ENCODE peak calls at places on chromosomes 13 and 19, in five cellular contexts. N is IMR-90, H is endothelial cell, O is heart left ventricle, V is K562. C is an unnamed sample.

GRCh38 chr19:1389033-1389940 is 5.6 kb downstream of the NDUFS7 start:
- DNase-seq in O (no peak), N (no peak), H (no peak), V (no peak), C (no peak)

GRCh38 chr13:32587774-32588165 is 1.5 kb downstream of the PDS5B start:
- DNase-seq in V (no peak), N (peak), O (no peak), H (no peak), C (no peak)

GRCh38 chr13:111973186-111974064 is 93.5 kb upstream of the SOX1 start:
- DNase-seq in N (no peak), V (no peak), H (no peak), O (no peak), C (no peak)

GRCh38 chr13:38430761-38431160 is 81.1 kb downstream of the UFM1 start:
- DNase-seq in V (no peak), N (no peak), O (no peak), H (no peak), C (no peak)

GRCh38 chr19:17348700-17349099 is 11.3 kb downstream of the GTPBP3 start:
- DNase-seq in V (no peak), O (peak), H (peak), N (peak), C (no peak)

GRCh38 chr19:39671739-39672363 is 16.1 kb downstream of the LGALS16 start:
- DNase-seq in V (peak), H (peak), N (peak), O (no peak), C (no peak)

GRCh38 chr13:98390086-98390697 is 186.7 kb downstream of the STK24 start:
- DNase-seq in O (peak), V (no peak), H (no peak), N (peak), C (no peak)

GRCh38 chr19:12751635-12752034 is at the start of gene BEST2:
- DNase-seq in V (no peak), N (no peak), H (no peak), O (no peak), C (no peak)

GRCh38 chr13:67227131-67227983 is 2.8 kb downstream of the PCDH9 start:
- DNase-seq in H (no peak), V (no peak), O (no peak), N (no peak), C (no peak)

GRCh38 chr13:78147905-78148304 is 229.3 kb upstream of the EDNRB start:
- DNase-seq in N (peak), O (no peak), H (no peak), V (no peak), C (no peak)

GRCh38 chr19:35327642-35328041 is 1.3 kb upstream of the CD22 start:
- DNase-seq in V (peak), N (no peak), O (no peak), H (no peak), C (no peak)

GRCh38 chr13:44668707-44669106 is 92.6 kb upstream of the TSC22D1 start:
- DNase-seq in V (no peak), O (no peak), H (no peak), N (peak), C (no peak)

GRCh38 chr13:32811297-32811800 is 204.9 kb upstream of the KL start:
- DNase-seq in N (no peak), O (no peak), V (no peak), H (no peak), C (no peak)

GRCh38 chr13:44402902-44403719 is 29.5 kb downstream of the SERP2 start:
- DNase-seq in H (no peak), V (no peak), O (no peak), N (no peak), C (no peak)

GRCh38 chr13:52006491-52007245 is 4.6 kb downstream of the ATP7B start:
- DNase-seq in V (no peak), N (no peak), H (no peak), O (no peak), C (no peak)

GRCh38 chr19:27777726-27778125 is 1435.2 kb downstream of the UQCRFS1 start:
- DNase-seq in V (no peak), H (no peak), N (no peak), O (no peak), C (no peak)

GRCh38 chr19:36421749-36422481 is 3.5 kb upstream of the ZFP82 start:
- DNase-seq in V (no peak), H (no peak), N (no peak), O (peak), C (no peak)

GRCh38 chr19:40933025-40933424 is 51.0 kb upstream of the CYP2A7 start:
- DNase-seq in V (peak), O (no peak), N (no peak), H (no peak), C (no peak)

GRCh38 chr19:39692166-39692565 is 12.1 kb upstream of the LGALS14 start:
- DNase-seq in H (no peak), V (no peak), N (no peak), O (no peak), C (no peak)

GRCh38 chr19:7888145-7888825 is at the start of gene LRRC8E:
- DNase-seq in O (no peak), V (peak), H (peak), N (peak), C (peak)

GRCh38 chr13:36981156-36981743 is 17.9 kb downstream of the ALG5 start:
- DNase-seq in V (peak), H (no peak), O (no peak), N (peak), C (no peak)

GRCh38 chr13:87120476-87120875 is 550.7 kb upstream of the SLITRK5 start:
- DNase-seq in O (no peak), H (no peak), V (no peak), N (peak), C (no peak)

GRCh38 chr19:48982280-48982679 is 10.8 kb downstream of the GYS1 start:
- DNase-seq in N (no peak), V (no peak), O (no peak), H (no peak), C (no peak)

GRCh38 chr19:46821512-46822359 is 28.9 kb downstream of the AP2S1 start:
- DNase-seq in O (no peak), V (no peak), H (no peak), N (no peak), C (no peak)

GRCh38 chr19:7348587-7349230 is at the start of gene ARHGEF18:
- DNase-seq in V (no peak), N (no peak), O (no peak), H (no peak), C (no peak)

GRCh38 chr13:41284512-41285288 is 21.3 kb upstream of the MTRF1 start:
- DNase-seq in N (peak), V (no peak), H (no peak), O (no peak), C (no peak)

DNA sequence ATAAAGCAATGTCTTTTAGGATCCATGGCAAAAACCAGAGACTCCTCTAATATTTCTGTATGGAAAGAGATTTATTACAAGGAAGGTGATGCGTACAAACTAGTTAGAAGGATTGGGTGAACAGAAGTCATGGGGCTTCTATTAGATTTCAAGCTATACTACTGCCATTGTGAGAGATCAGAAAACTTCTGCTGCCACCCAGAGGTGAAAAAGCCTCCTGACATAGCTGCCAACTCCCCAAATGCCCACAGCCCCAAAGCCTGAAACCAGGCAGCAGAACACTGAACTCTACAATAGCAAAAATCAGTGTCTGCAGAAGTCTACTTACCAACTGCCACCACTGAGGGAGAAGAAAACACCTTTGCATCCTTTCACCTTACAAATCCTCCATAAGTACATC is 379.0 kb upstream of the MIR17HG start:
- DNase-seq in N (no peak), V (no peak), O (no peak), H (peak), C (no peak)
- TF ChIP-seq CTCF in N (no peak), V (peak), O (peak), H (peak), C (peak)

DNA sequence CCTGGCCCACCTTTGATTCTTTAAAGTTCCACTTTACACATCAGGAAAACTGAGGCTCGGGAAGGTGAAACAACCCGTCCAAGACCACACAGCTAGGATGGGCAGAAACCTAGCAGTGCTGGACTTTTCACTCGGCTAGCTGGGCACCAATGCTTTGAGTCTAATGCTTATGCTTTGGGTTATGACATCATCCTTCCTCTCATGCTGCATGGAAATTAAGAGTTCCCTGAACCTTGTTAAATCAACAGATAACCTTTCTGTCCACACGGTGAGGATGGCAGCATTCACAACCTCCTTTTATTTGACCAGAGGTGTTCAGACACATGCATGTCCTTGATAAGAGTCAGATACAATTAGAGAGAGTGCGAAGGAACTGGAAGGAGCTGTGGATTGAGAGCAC is 138.4 kb downstream of the UQCRFS1 start:
- DNase-seq in O (no peak), H (no peak), N (no peak), V (no peak), C (no peak)
- TF ChIP-seq CTCF in O (no peak), H (no peak), N (no peak), V (no peak), C (no peak)

DNA sequence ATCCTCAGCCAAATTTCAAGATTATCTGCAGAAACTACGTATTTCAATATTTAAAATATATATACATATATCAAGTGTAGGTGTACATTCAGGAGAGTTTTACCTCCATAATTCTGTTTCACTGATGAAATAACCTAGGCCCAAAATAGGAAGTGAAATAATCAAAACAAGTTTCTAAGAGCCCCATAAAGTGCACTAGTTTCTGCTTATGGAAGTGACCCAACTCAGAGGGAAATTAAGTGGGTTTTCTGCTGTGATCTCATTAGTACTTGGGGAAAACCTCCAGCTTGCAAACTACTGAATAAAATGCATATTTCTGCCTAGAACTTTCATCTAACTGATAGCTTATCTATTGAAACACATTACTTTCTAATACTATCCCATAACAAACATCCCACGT is 45.4 kb upstream of the MIR17HG start:
- DNase-seq in V (no peak), H (no peak), O (no peak), N (no peak), C (no peak)
- TF ChIP-seq CTCF in V (no peak), H (no peak), O (no peak), N (no peak), C (no peak)

GRCh38 chr19:3684817-3685410 is 15.4 kb downstream of the PIP5K1C start:
- DNase-seq in N (no peak), V (no peak), H (no peak), O (no peak), C (no peak)
- TF ChIP-seq CTCF in N (no peak), V (no peak), H (no peak), O (no peak), C (no peak)

DNA sequence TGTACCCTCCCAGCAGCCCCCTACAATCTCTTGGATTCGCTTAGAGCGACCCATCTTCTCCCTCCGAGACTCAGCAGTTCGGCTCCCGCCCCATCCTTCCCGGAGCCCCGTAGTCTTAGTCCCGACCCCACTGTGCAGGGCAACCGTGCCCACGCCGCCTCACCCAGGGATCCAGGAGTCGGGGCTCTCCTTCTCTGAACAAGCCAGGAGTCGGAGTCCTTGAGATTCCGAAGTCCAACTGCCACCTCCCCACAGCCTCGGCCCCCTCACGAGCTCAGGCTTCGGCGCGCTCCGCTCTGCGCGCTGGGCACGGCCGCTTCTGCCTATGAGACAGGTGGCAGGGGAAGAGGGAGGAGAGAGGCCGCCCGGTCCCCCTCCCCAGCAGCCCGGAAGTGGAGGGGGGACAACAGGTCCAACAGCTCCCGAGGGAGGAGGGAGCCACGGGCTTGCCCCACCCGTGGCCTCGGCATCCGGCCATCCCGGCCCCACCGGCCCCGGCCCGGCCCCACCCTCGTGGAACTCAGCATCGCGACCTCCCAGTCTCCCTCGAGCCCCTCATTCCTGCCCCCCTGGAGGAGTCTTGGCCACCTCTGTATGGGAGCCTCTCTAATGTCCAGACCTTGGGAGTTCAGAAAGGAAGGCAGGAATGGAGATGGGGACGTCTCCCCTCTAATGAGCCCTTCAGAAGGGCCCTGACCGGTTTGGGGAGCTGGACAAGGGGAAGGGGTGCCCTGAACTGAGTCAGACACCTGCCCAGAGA is at the start of gene PHLDB3:
- DNase-seq in O (peak), H (no peak), N (peak), V (no peak), C (peak)
- TF ChIP-seq CTCF in O (no peak), H (no peak), N (no peak), V (no peak), C (no peak)

GRCh38 chr19:58277748-58278147 is 1.0 kb upstream of the ZNF8 start:
- DNase-seq in N (no peak), H (no peak), O (no peak), V (no peak), C (no peak)
- TF ChIP-seq CTCF in N (no peak), H (no peak), O (no peak), V (no peak), C (no peak)

GRCh38 chr13:43304945-43305344 is 281.6 kb downstream of the DNAJC15 start:
- DNase-seq in O (no peak), H (no peak), N (no peak), V (peak), C (no peak)
- TF ChIP-seq CTCF in O (no peak), H (no peak), N (no peak), V (no peak), C (no peak)

DNA sequence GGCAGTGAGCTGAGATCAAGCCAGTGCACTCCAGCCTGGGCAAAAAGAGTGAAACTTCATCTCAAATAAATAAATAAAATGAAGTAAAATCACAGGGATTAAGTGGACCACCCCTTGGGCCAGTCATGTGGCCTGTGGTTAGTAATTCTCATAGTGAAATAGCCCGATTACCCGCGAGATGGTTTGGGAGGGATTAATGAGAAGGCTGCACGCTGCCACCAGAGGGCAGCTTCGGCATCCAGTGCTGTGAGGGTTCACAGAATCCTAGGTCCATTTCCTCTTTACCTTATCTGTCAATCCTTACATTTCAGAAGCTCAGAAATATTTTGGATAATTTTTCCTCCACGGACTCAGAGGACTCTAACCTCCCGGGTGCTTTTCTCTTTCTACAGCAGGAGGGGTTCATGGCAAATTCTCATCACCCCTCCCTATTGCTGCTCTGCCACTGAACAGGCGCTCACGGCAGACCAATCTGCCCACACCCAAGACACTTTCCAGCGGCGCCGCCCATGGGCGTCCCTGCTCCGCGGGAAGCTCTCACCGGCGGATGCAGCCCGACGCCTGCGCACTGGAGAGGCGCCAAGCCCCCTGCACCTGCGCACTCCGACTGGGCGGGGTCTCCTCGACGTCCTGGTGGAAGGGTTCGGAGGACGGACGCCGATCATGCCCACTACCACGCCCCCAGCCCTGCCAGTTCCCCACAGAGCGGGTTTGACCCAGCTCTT is 11.0 kb downstream of the ZNF835 start:
- DNase-seq in O (peak), H (no peak), N (no peak), V (no peak), C (no peak)
- TF ChIP-seq CTCF in O (peak), H (no peak), N (no peak), V (peak), C (no peak)

GRCh38 chr19:57067440-57067839 is 52.3 kb upstream of the USP29 start:
- DNase-seq in V (no peak), H (no peak), O (no peak), N (no peak), C (no peak)

GRCh38 chr19:57068326-57068725 is 51.5 kb upstream of the USP29 start:
- DNase-seq in O (no peak), N (no peak), V (no peak), H (no peak), C (no peak)

GRCh38 chr19:57071414-57071813 is 48.4 kb upstream of the USP29 start:
- DNase-seq in V (no peak), H (no peak), N (no peak), O (no peak), C (no peak)

GRCh38 chr19:57068921-57069697 is 50.7 kb upstream of the USP29 start:
- DNase-seq in N (no peak), H (no peak), O (no peak), V (no peak), C (no peak)
- TF ChIP-seq CTCF in N (no peak), H (no peak), O (peak), V (peak), C (no peak)